ENCODE peak calls at places on chromosome 3, in four cellular contexts. F is NCI-H1092 treated with DMSO at 0.1 percent for 48 hours, G is MM.1S, B is AG08396. V is an unnamed sample.

GRCh38 chr3:50876947-50877346 is 202.2 kb downstream of the DOCK3 start:
- DNase-seq in F (peak), G (no peak), B (no peak), V (peak)

GRCh38 chr3:4763604-4764247 is 215.5 kb upstream of the BHLHE40 start:
- DNase-seq in F (no peak), G (no peak), B (no peak), V (no peak)

GRCh38 chr3:170327040-170327808 is 30.3 kb upstream of the SKIL start:
- DNase-seq in F (no peak), G (no peak), B (no peak), V (no peak)

GRCh38 chr3:99878005-99878404 is 60.3 kb downstream of the CMSS1 start:
- DNase-seq in F (no peak), G (no peak), B (peak), V (no peak)

GRCh38 chr3:155070932-155071387 is 9.2 kb upstream of the MME start:
- DNase-seq in F (no peak), G (no peak), B (peak), V (peak)

GRCh38 chr3:119295816-119296484 is 1.8 kb downstream of the ARHGAP31 start:
- DNase-seq in F (no peak), G (no peak), B (peak), V (no peak)

GRCh38 chr3:192408007-192408655 is 319.2 kb downstream of the FGF12 start:
- DNase-seq in F (peak), G (no peak), B (peak), V (peak)

GRCh38 chr3:177201707-177202397 is 4.6 kb upstream of the TBL1XR1 start:
- DNase-seq in F (no peak), G (peak), B (no peak), V (no peak)

GRCh38 chr3:42117175-42118008 is 26.2 kb downstream of the TRAK1 start:
- DNase-seq in F (no peak), G (no peak), B (peak), V (peak)

GRCh38 chr3:30843950-30844349 is 50.5 kb downstream of the GADL1 start:
- DNase-seq in F (no peak), G (no peak), B (no peak), V (no peak)

GRCh38 chr3:49238274-49239127 is 38.5 kb downstream of the C3orf62 start:
- DNase-seq in F (no peak), G (no peak), B (no peak), V (no peak)

GRCh38 chr3:175857666-175858270 is 998.6 kb downstream of the NAALADL2 start:
- DNase-seq in F (no peak), G (no peak), B (no peak), V (no peak)

GRCh38 chr3:37569991-37570390 is 291.7 kb upstream of the CTDSPL start:
- DNase-seq in F (no peak), G (no peak), B (no peak), V (no peak)

GRCh38 chr3:155370198-155370597 is 76.7 kb upstream of the STRIT1 start:
- DNase-seq in F (no peak), G (no peak), B (no peak), V (peak)

GRCh38 chr3:47163023-47163989 is 607 bp downstream of the SETD2 start:
- DNase-seq in F (peak), G (peak), B (peak), V (peak)

GRCh38 chr3:153269730-153270129 is 107.7 kb downstream of the RAP2B start:
- DNase-seq in F (no peak), G (no peak), B (no peak), V (no peak)

GRCh38 chr3:4097801-4098200 is 205.4 kb upstream of the SETMAR start:
- DNase-seq in F (no peak), G (no peak), B (no peak), V (no peak)

GRCh38 chr3:19947549-19948071 is 713 bp downstream of the RAB5A start:
- DNase-seq in F (peak), G (peak), B (peak), V (peak)

GRCh38 chr3:128969993-128970740 is 23.7 kb downstream of the CFAP92 start:
- DNase-seq in F (peak), G (peak), B (peak), V (peak)

GRCh38 chr3:194740859-194741486 is 55.3 kb downstream of the FAM43A start:
- DNase-seq in F (no peak), G (no peak), B (peak), V (no peak)

GRCh38 chr3:143360244-143360643 is 240.7 kb downstream of the CHST2 start:
- DNase-seq in F (no peak), G (no peak), B (no peak), V (no peak)

GRCh38 chr3:22506871-22507270 is 696.3 kb upstream of the UBE2E2 start:
- DNase-seq in F (no peak), G (no peak), B (no peak), V (no peak)

GRCh38 chr3:142445816-142446254 is 2.0 kb downstream of the XRN1 start:
- DNase-seq in F (no peak), G (peak), B (peak), V (no peak)

GRCh38 chr3:150022406-150023238 is 51.9 kb upstream of the PFN2 start:
- DNase-seq in F (no peak), G (peak), B (no peak), V (no peak)

GRCh38 chr3:71587958-71588357 is 4.4 kb upstream of the FOXP1 start:
- DNase-seq in F (no peak), G (no peak), B (no peak), V (no peak)

GRCh38 chr3:42526616-42527367 is 24.3 kb downstream of the VIPR1 start:
- DNase-seq in F (no peak), G (no peak), B (no peak), V (no peak)

GRCh38 chr3:27712136-27713065 is 9.7 kb downstream of the EOMES start:
- DNase-seq in F (peak), G (peak), B (peak), V (peak)

GRCh38 chr3:25473246-25473645 is 45.2 kb downstream of the RARB start:
- DNase-seq in F (no peak), G (no peak), B (no peak), V (no peak)

GRCh38 chr3:51657234-51657633 is 13.8 kb upstream of the TEX264 start:
- DNase-seq in F (no peak), G (no peak), B (no peak), V (no peak)